ENCODE peak calls at places on chromosomes 1 and 21, in nine cellular contexts. O is heart right ventricle, C is aorta, V is A549, Y is SJSA1, N is RWPE1, Z is cardiac muscle cell, A is epithelial cell of prostate, F is brain microvascular endothelial cell. B is an unnamed sample.

GRCh38 chr1:194776657-194777056 is 1590.2 kb upstream of the B3GALT2 start:
- DNase-seq in O (no peak), C (no peak), V (no peak), Y (no peak), N (no peak), Z (no peak), A (no peak), F (no peak), B (no peak)

GRCh38 chr1:237799762-237800474 is 90.8 kb downstream of the ZP4 start:
- DNase-seq in O (peak; percentile 35), C (no peak), V (peak; percentile 87), Y (peak; percentile 52), N (peak; percentile 97), Z (peak; percentile 61), A (no peak), F (peak; percentile 72), B (peak; percentile 91)

GRCh38 chr1:6991271-6991670 is 206.0 kb downstream of the CAMTA1 start:
- DNase-seq in O (no peak), C (no peak), V (peak; percentile 13), Y (no peak), N (peak; percentile 73), Z (no peak), A (peak; percentile 27), F (peak; percentile 66), B (no peak)

GRCh38 chr1:202249846-202250245 is 56.2 kb downstream of the LGR6 start:
- DNase-seq in O (no peak), C (no peak), V (no peak), Y (no peak), N (no peak), Z (no peak), A (no peak), F (no peak), B (no peak)

GRCh38 chr1:96782861-96783260 is 61.3 kb downstream of the PTBP2 start:
- DNase-seq in O (no peak), C (no peak), V (no peak), Y (no peak), N (no peak), Z (no peak), A (no peak), F (no peak), B (no peak)

GRCh38 chr1:204988201-204988600 is 54.8 kb upstream of the CNTN2 start:
- DNase-seq in O (no peak), C (no peak), V (no peak), Y (no peak), N (no peak), Z (no peak), A (no peak), F (no peak), B (no peak)

GRCh38 chr1:220884981-220885918 is 6.0 kb downstream of the HLX start:
- DNase-seq in O (no peak), C (no peak), V (no peak), Y (no peak), N (no peak), Z (no peak), A (no peak), F (no peak), B (no peak)

GRCh38 chr1:97384294-97384952 is 536.4 kb downstream of the DPYD start:
- DNase-seq in O (no peak), C (no peak), V (peak; percentile 32), Y (peak; percentile 46), N (peak; percentile 14), Z (no peak), A (peak; percentile 33), F (peak; percentile 22), B (no peak)

GRCh38 chr1:29539971-29540370 is 303.6 kb downstream of the PTPRU start:
- DNase-seq in O (no peak), C (no peak), V (no peak), Y (no peak), N (no peak), Z (no peak), A (no peak), F (no peak), B (no peak)

GRCh38 chr1:53869454-53870117 is 20.0 kb downstream of the YIPF1 start:
- DNase-seq in O (no peak), C (no peak), V (no peak), Y (no peak), N (no peak), Z (no peak), A (no peak), F (no peak), B (no peak)

GRCh38 chr21:45032332-45032731 is 42.0 kb upstream of the ADARB1 start:
- DNase-seq in O (no peak), C (peak; percentile 79), V (no peak), Y (peak; percentile 42), N (no peak), Z (no peak), A (no peak), F (no peak), B (no peak)

GRCh38 chr21:45029968-45030636 is 44.3 kb upstream of the ADARB1 start:
- DNase-seq in O (no peak), C (no peak), V (no peak), Y (no peak), N (no peak), Z (no peak), A (no peak), F (no peak), B (no peak)

GRCh38 chr21:45030637-45031218 is 43.7 kb upstream of the ADARB1 start:
- DNase-seq in O (peak; percentile 61), C (peak; percentile 76), V (no peak), Y (no peak), N (no peak), Z (no peak), A (no peak), F (no peak), B (no peak)

GRCh38 chr21:45032977-45033705 is 41.2 kb upstream of the ADARB1 start:
- DNase-seq in O (no peak), C (peak; percentile 79), V (no peak), Y (no peak), N (no peak), Z (no peak), A (no peak), F (no peak), B (no peak)

DNA sequence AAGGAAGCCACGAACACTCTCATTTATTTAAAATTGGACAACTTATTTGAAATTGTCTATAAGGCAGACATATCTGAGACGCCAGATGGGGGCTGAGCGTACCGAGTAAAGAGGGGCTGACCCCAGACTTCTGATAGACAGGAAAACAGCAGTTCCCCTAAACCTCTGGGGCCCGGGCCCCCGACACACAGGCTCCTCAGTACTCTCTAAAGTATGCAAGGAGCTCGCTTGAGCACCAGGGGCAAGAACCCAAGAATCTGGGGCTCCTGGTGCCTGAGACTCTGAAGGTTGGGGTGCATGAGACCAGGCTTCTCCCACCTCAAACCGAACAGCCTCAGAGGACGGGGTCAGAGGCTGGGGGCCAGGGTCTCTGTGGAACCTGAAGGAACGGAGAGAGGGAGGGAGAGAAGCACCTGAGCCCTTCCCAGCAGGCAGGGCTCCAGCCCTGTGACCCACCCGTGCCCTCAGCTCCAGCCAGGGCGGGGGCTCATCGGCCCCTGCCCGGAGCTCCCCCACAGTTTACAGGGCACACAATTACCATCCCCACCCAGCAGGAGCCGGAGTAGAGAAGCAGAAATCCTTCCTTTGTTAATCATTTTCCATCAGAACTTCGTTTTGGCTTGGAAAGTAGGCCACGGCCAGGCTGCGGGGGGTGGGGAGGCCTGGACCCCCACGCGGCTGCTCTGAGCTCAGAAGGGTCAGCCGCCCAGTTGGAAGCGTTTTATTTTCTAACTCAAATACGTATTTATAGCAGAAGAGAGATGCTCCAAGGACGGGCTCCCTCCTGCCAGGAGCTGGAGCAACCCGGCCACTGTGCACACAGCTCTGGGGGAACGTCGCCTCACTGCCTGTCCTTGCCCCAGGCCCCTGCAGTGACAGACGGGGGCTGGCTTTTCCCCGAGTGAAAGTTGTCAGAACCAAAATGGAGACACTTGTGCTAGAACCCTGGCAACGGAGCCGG is 42.9 kb upstream of the ADARB1 start:
- DNase-seq in O (no peak), C (peak; percentile 72), V (no peak), Y (no peak), N (no peak), Z (no peak), A (no peak), F (no peak), B (no peak)
- H3K27ac ChIP-seq in O (no peak overlapping the region), C (peak overlapping the region; percentile 74), V (no peak overlapping the region), Y (no peak overlapping the region), N (no peak overlapping the region), Z (no peak overlapping the region), A (no peak overlapping the region), F (no peak overlapping the region), B (no peak overlapping the region)

GRCh38 chr1:50971748-50972305 is 1.8 kb downstream of the CDKN2C start:
- DNase-seq in O (no peak), C (no peak), V (no peak), Y (no peak), N (no peak), Z (no peak), A (no peak), F (no peak), B (no peak)
- H3K27ac ChIP-seq in O (peak overlapping the region; percentile 97), C (no peak overlapping the region), V (no peak overlapping the region), Y (peak overlapping the region; percentile 99), N (no peak overlapping the region), Z (no peak overlapping the region), A (no peak overlapping the region), F (no peak overlapping the region), B (no peak overlapping the region)

GRCh38 chr1:207813513-207813881 is 61.6 kb downstream of the CD46 start:
- DNase-seq in O (no peak), C (no peak), V (no peak), Y (no peak), N (no peak), Z (no peak), A (no peak), F (no peak), B (no peak)
- H3K27ac ChIP-seq in O (peak overlapping the region; percentile 80), C (peak overlapping the region; percentile 74), V (no peak overlapping the region), Y (no peak overlapping the region), N (no peak overlapping the region), Z (no peak overlapping the region), A (no peak overlapping the region), F (no peak overlapping the region), B (peak overlapping the region; percentile 0)

GRCh38 chr1:101150266-101150665 is 86.6 kb upstream of the S1PR1 start:
- DNase-seq in O (no peak), C (no peak), V (no peak), Y (no peak), N (no peak), Z (no peak), A (no peak), F (no peak), B (no peak)
- H3K27ac ChIP-seq in O (peak overlapping the region; percentile 52), C (no peak overlapping the region), V (no peak overlapping the region), Y (peak overlapping the region; percentile 69), N (no peak overlapping the region), Z (no peak overlapping the region), A (peak overlapping the region; percentile 96), F (no peak overlapping the region), B (no peak overlapping the region)

DNA sequence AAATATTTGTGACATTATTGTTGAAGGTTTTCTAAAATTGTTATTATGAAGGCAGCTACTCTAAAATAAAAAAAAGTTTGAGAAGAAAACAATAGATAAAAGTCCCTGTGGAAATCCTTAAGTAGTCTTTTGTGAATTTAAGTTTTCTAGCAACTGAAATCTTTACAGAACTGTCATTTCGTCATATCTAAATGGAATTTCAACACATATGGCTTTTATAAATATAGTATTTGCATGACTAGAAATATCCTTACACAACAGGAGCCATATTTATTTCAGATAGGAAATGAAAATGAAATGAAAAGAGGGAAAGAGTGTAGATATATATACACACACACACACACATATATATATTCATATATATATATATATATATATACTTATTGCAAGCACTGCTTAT is 204.7 kb upstream of the RGS18 start:
- DNase-seq in O (no peak), C (no peak), V (no peak), Y (no peak), N (no peak), Z (no peak), A (no peak), F (no peak), B (no peak)
- H3K27ac ChIP-seq in O (no peak overlapping the region), C (no peak overlapping the region), V (no peak overlapping the region), Y (no peak overlapping the region), N (no peak overlapping the region), Z (no peak overlapping the region), A (no peak overlapping the region), F (no peak overlapping the region), B (no peak overlapping the region)